ENCODE peak calls at places on chromosome 14, in six cellular contexts. L, O, J, U, D and P are unnamed samples.

GRCh38 chr14:53553221-53553620 is 400.1 kb upstream of the DDHD1 start:
- DNase-seq in D (no peak), J (no peak), O (no peak), L (no peak), U (no peak), P (no peak)

GRCh38 chr14:53151867-53152626 is 1.1 kb downstream of the DDHD1 start:
- DNase-seq in L (peak; percentile 59), D (peak; percentile 78), U (peak; percentile 49), O (peak; percentile 76), J (peak; percentile 42), P (no peak)

GRCh38 chr14:83085141-83085540 is 1551.5 kb upstream of the SEL1L start:
- DNase-seq in J (no peak), L (no peak), U (peak; percentile 48), O (no peak), D (no peak), P (no peak)

GRCh38 chr14:34246206-34246605 is 215.8 kb downstream of the SPTSSA start:
- DNase-seq in J (no peak), O (no peak), L (no peak), U (no peak), D (no peak), P (no peak)

GRCh38 chr14:60649815-60650381 is 621 bp upstream of the SIX1 start:
- DNase-seq in O (no peak), L (no peak), J (no peak), U (no peak), D (no peak), P (no peak)

GRCh38 chr14:58770501-58770982 is 132.8 kb downstream of the DACT1 start:
- DNase-seq in L (no peak), D (no peak), O (no peak), U (no peak), J (no peak), P (no peak)

GRCh38 chr14:83463500-83464098 is 1929.9 kb upstream of the SEL1L start:
- DNase-seq in O (no peak), D (peak; percentile 18), U (peak; percentile 70), J (peak; percentile 90), L (peak; percentile 11), P (no peak)

GRCh38 chr14:67580336-67581230 is 19.5 kb downstream of the PIGH start:
- DNase-seq in L (no peak), J (no peak), U (no peak), D (no peak), O (no peak), P (no peak)

GRCh38 chr14:51547260-51547659 is 104.5 kb upstream of the FRMD6 start:
- DNase-seq in L (peak; percentile 55), U (no peak), J (peak; percentile 4), O (peak; percentile 77), D (no peak), P (no peak)

GRCh38 chr14:25837431-25837950 is 760.3 kb downstream of the NOVA1 start:
- DNase-seq in D (no peak), U (no peak), O (no peak), L (no peak), J (no peak), P (no peak)

GRCh38 chr14:100662850-100663527 is 63.7 kb upstream of the DLK1 start:
- DNase-seq in O (no peak), U (peak; percentile 72), J (peak; percentile 78), L (peak; percentile 73), D (peak; percentile 65), P (no peak)

GRCh38 chr14:50929506-50929905 is 14.8 kb downstream of the PYGL start:
- DNase-seq in O (no peak), L (no peak), U (no peak), J (no peak), D (no peak), P (no peak)

GRCh38 chr14:76252471-76252870 is 100.7 kb downstream of the GPATCH2L start:
- DNase-seq in L (no peak), O (no peak), U (no peak), J (no peak), D (no peak), P (no peak)

GRCh38 chr14:99572173-99572999 is 31.6 kb downstream of the CCDC85C start:
- DNase-seq in O (no peak), U (no peak), J (peak; percentile 47), D (no peak), L (peak; percentile 76), P (no peak)

GRCh38 chr14:43901950-43902349 is 605.1 kb downstream of the FSCB start:
- DNase-seq in D (no peak), J (no peak), U (no peak), O (no peak), L (no peak), P (no peak)

GRCh38 chr14:89436274-89436656 is 19.2 kb upstream of the FOXN3 start:
- DNase-seq in D (no peak), O (no peak), L (no peak), J (no peak), U (no peak), P (no peak)

GRCh38 chr14:24052656-24053547 is 1.1 kb downstream of the CARMIL3 start:
- DNase-seq in J (no peak), D (no peak), L (no peak), O (no peak), U (no peak), P (no peak)

GRCh38 chr14:54981698-54982097 is 45.2 kb downstream of the WDHD1 start:
- DNase-seq in U (no peak), J (no peak), O (no peak), D (no peak), L (no peak), P (no peak)

GRCh38 chr14:54718046-54718445 is 151.1 kb downstream of the SAMD4A start:
- DNase-seq in U (no peak), D (no peak), O (no peak), J (no peak), L (no peak), P (no peak)

GRCh38 chr14:59463773-59464650 is 1.2 kb downstream of the GPR135 start:
- DNase-seq in U (no peak), O (no peak), J (no peak), D (peak; percentile 67), L (peak; percentile 28), P (no peak)

GRCh38 chr14:101411151-101411550 is 150.1 kb upstream of the DIO3 start:
- DNase-seq in D (no peak), O (no peak), U (no peak), L (no peak), J (no peak), P (no peak)

GRCh38 chr14:86774916-86775315 is 1218.1 kb downstream of the GALC start:
- DNase-seq in J (no peak), L (no peak), U (no peak), O (no peak), D (no peak), P (no peak)

GRCh38 chr14:24437020-24437735 is 5.4 kb downstream of the SDR39U1 start:
- DNase-seq in J (no peak), O (no peak), L (no peak), D (no peak), U (no peak), P (no peak)

GRCh38 chr14:20409226-20409625 is 4.1 kb downstream of the TEP1 start:
- DNase-seq in L (no peak), O (no peak), D (no peak), J (no peak), U (no peak), P (no peak)

GRCh38 chr14:90649096-90649495 is 167.1 kb downstream of the TTC7B start:
- DNase-seq in J (no peak), D (no peak), O (no peak), U (no peak), L (no peak), P (no peak)

GRCh38 chr14:105774001-105774400 is 247.6 kb downstream of the TMEM121 start:
- DNase-seq in L (no peak), J (no peak), D (no peak), O (no peak), U (no peak), P (peak; percentile 80)

GRCh38 chr14:73599494-73599893 is 7.8 kb downstream of the ACOT4 start:
- DNase-seq in J (no peak), L (no peak), D (no peak), U (no peak), O (no peak), P (no peak)

GRCh38 chr14:103091883-103092222 is 2.7 kb upstream of the EXOC3L4 start:
- DNase-seq in O (no peak), J (no peak), U (no peak), L (no peak), D (no peak), P (no peak)
- H3K4me3 ChIP-seq in O (peak overlapping the region; percentile 73), J (peak overlapping the region; percentile 21), U (peak overlapping the region; percentile 50), L (no peak overlapping the region), D (peak overlapping the region; percentile 50), P (peak overlapping the region; percentile 68)

DNA sequence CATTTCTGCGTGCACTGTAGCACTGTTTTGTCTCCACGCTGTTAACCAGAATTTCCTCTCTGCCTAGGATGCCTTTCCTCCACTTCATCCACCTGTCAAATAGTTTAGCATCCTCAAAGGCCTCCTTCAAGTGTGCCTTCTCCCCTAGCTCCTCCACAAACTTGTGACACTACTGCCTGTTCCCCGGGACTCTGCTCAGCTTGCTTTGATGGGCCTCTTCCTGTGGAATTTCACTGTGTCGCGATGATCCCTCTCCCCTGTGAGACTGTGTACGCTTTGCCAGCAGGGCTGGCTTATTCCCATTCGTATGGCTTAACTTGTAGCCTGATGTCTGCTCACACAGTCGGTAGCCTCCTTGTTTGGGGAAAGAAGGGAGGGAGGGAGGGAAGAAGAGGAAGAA is 426.8 kb downstream of the VRK1 start:
- DNase-seq in J (no peak), O (no peak), U (no peak), D (no peak), L (no peak), P (no peak)
- H3K4me3 ChIP-seq in J (no peak overlapping the region), O (no peak overlapping the region), U (no peak overlapping the region), D (no peak overlapping the region), L (no peak overlapping the region), P (no peak overlapping the region)

DNA sequence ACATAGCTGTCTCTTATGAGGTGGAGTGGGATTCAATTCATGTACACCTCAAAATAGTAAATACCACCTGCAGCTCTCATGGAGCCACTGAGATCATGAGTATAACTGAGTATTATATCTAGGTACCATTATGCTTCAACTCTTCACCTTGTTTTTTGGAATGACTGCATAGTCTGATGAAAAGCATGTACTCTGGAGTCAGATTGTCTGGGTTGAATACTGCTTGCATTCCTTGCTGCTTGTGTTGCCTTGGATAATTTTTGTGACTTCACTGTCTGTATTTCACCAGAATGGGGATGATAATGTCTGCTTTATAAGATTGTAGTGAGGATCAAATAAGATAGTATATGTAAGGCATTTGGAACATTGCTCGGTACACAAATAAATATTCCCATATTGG is 54.2 kb downstream of the SUSD6 start:
- DNase-seq in O (no peak), U (no peak), D (no peak), L (no peak), J (no peak), P (no peak)
- H3K4me3 ChIP-seq in O (peak overlapping the region; percentile 11), U (no peak overlapping the region), D (no peak overlapping the region), L (no peak overlapping the region), J (no peak overlapping the region), P (no peak overlapping the region)

GRCh38 chr14:103624860-103625259 is 4.2 kb upstream of the KLC1 start:
- DNase-seq in J (no peak), L (peak; percentile 83), U (no peak), O (peak; percentile 92), D (peak; percentile 27), P (no peak)

GRCh38 chr14:103618999-103619398 is 10.0 kb upstream of the KLC1 start:
- DNase-seq in U (no peak), J (no peak), O (no peak), D (no peak), L (no peak), P (no peak)

GRCh38 chr14:103623883-103624482 is 5.0 kb upstream of the KLC1 start:
- DNase-seq in U (no peak), J (no peak), D (peak; percentile 64), L (peak; percentile 16), O (no peak), P (no peak)

GRCh38 chr14:103623308-103623707 is 5.7 kb upstream of the KLC1 start:
- DNase-seq in D (no peak), J (no peak), U (no peak), O (no peak), L (no peak), P (no peak)

GRCh38 chr14:103621860-103622259 is 7.2 kb upstream of the KLC1 start:
- DNase-seq in O (no peak), L (no peak), J (no peak), D (peak; percentile 40), U (no peak), P (no peak)
- H3K4me3 ChIP-seq in O (no peak overlapping the region), L (no peak overlapping the region), J (no peak overlapping the region), D (no peak overlapping the region), U (no peak overlapping the region), P (no peak overlapping the region)